ENCODE peak calls at places on chromosome 18, in six cellular contexts. D is KBM-7; R is stimulated activated CD4-positive, alpha-beta T cell treated with anti-CD3 and anti-CD28 coated beads, Interleukin-4, amount 100 ng/mL, for 24 hours; G is hypothalamus; U is ELR; L is activated naive CD8-positive, alpha-beta T cell treated with anti-CD3 and anti-CD28 coated beads, Interleukin-2, amount 10 ng/mL, durations not matched to agents 7 days and 5 days. Y is an unnamed sample.

GRCh38 chr18:1585881-1586488 is 681.3 kb downstream of the ADCYAP1 start:
- DNase-seq in D (peak; percentile 40), R (no peak), G (no peak), U (peak; percentile 42), L (no peak), Y (peak; percentile 68)

GRCh38 chr18:4755848-4756247 is 300.7 kb upstream of the DLGAP1 start:
- DNase-seq in D (no peak), R (no peak), G (no peak), U (no peak), L (no peak), Y (no peak)

GRCh38 chr18:10299686-10300085 is 154.7 kb upstream of the APCDD1 start:
- DNase-seq in D (peak; percentile 59), R (no peak), G (no peak), U (no peak), L (no peak), Y (no peak)

GRCh38 chr18:2964349-2965010 is 48.5 kb downstream of the LPIN2 start:
- DNase-seq in D (no peak), R (no peak), G (no peak), U (no peak), L (no peak), Y (no peak)

GRCh38 chr18:24368749-24369148 is 28.9 kb downstream of the OSBPL1A start:
- DNase-seq in D (no peak), R (peak; percentile 74), G (no peak), U (peak; percentile 28), L (no peak), Y (peak; percentile 49)

GRCh38 chr18:22307528-22307927 is 110.2 kb downstream of the CTAGE1 start:
- DNase-seq in D (peak; percentile 43), R (no peak), G (no peak), U (no peak), L (no peak), Y (no peak)

GRCh38 chr18:47187721-47188120 is 11.6 kb upstream of the IER3IP1 start:
- DNase-seq in D (no peak), R (no peak), G (no peak), U (no peak), L (no peak), Y (no peak)

GRCh38 chr18:35239314-35239713 is 1.5 kb upstream of the ZNF397 start:
- DNase-seq in D (no peak), R (no peak), G (no peak), U (no peak), L (no peak), Y (no peak)

GRCh38 chr18:23835076-23835475 is 145.8 kb downstream of the LAMA3 start:
- DNase-seq in D (no peak), R (no peak), G (no peak), U (no peak), L (no peak), Y (no peak)

GRCh38 chr18:11119962-11120361 is 29.4 kb downstream of the PIEZO2 start:
- DNase-seq in D (no peak), R (no peak), G (no peak), U (peak; percentile 45), L (no peak), Y (peak; percentile 1)

GRCh38 chr18:22250591-22250996 is 81.2 kb downstream of the GATA6 start:
- DNase-seq in D (no peak), R (no peak), G (no peak), U (no peak), L (no peak), Y (peak; percentile 94)

GRCh38 chr18:40380657-40381441 is 1574.2 kb upstream of the PIK3C3 start:
- DNase-seq in D (no peak), R (no peak), G (no peak), U (peak; percentile 42), L (no peak), Y (peak; percentile 4)

GRCh38 chr18:76436342-76436741 is 58.7 kb downstream of the ZNF516 start:
- DNase-seq in D (no peak), R (no peak), G (no peak), U (no peak), L (no peak), Y (no peak)

GRCh38 chr18:45753251-45753650 is 29.3 kb downstream of the SLC14A1 start:
- DNase-seq in D (no peak), R (no peak), G (no peak), U (no peak), L (no peak), Y (no peak)

GRCh38 chr18:63257453-63257852 is 62.1 kb downstream of the BCL2 start:
- DNase-seq in D (no peak), R (no peak), G (no peak), U (no peak), L (no peak), Y (no peak)

GRCh38 chr18:27717816-27718215 is 459.1 kb downstream of the CDH2 start:
- DNase-seq in D (no peak), R (no peak), G (no peak), U (no peak), L (no peak), Y (no peak)

GRCh38 chr18:6885992-6886823 is 156.7 kb downstream of the ARHGAP28 start:
- DNase-seq in D (peak; percentile 52), R (no peak), G (no peak), U (peak; percentile 39), L (no peak), Y (peak; percentile 36)

GRCh38 chr18:59467497-59467896 is 108.4 kb upstream of the LMAN1 start:
- DNase-seq in D (no peak), R (no peak), G (no peak), U (no peak), L (no peak), Y (no peak)

GRCh38 chr18:64119916-64120315 is 29.0 kb downstream of the LINC00305 start:
- DNase-seq in D (peak; percentile 2), R (no peak), G (no peak), U (peak; percentile 13), L (no peak), Y (peak; percentile 3)

GRCh38 chr18:13473751-13474150 is 252.6 kb downstream of the FAM210A start:
- DNase-seq in D (no peak), R (no peak), G (no peak), U (no peak), L (no peak), Y (no peak)

GRCh38 chr18:48820483-48821250 is 130.1 kb downstream of the SMAD7 start:
- DNase-seq in D (no peak), R (peak; percentile 3), G (no peak), U (no peak), L (peak; percentile 21), Y (no peak)

GRCh38 chr18:12679183-12679786 is 21.4 kb upstream of the SPIRE1 start:
- DNase-seq in D (peak; percentile 83), R (no peak), G (no peak), U (peak; percentile 60), L (no peak), Y (peak; percentile 23)

GRCh38 chr18:47100214-47100831 is 50.0 kb downstream of the HDHD2 start:
- DNase-seq in D (peak; percentile 63), R (peak; percentile 69), G (no peak), U (peak; percentile 65), L (peak; percentile 42), Y (peak; percentile 42)

GRCh38 chr18:54608008-54608642 is 17.1 kb downstream of the DYNAP start:
- DNase-seq in D (peak; percentile 15), R (no peak), G (no peak), U (peak; percentile 28), L (no peak), Y (peak; percentile 84)

GRCh38 chr18:45107425-45107824 is 426.7 kb downstream of the SETBP1 start:
- DNase-seq in D (no peak), R (no peak), G (no peak), U (no peak), L (no peak), Y (peak; percentile 4)

GRCh38 chr18:73646196-73646595 is 501.4 kb downstream of the FBXO15 start:
- DNase-seq in D (no peak), R (no peak), G (no peak), U (peak; percentile 35), L (no peak), Y (no peak)

GRCh38 chr18:49597556-49597955 is 35.7 kb downstream of the LIPG start:
- DNase-seq in D (no peak), R (no peak), G (no peak), U (peak; percentile 14), L (no peak), Y (no peak)